ENCODE peak calls at places on chromosomes 6 and 20, in six cellular contexts. X is neural progenitor cell, I is adrenal gland, M is dorsolateral prefrontal cortex, B is ovary, N is fibroblast of pulmonary artery. O is an unnamed sample.

GRCh38 chr20:37007898-37008649 is 56.6 kb upstream of the SAMHD1 start:
- DNase-seq in X (no peak), I (no peak), M (no peak), B (no peak), N (peak; percentile 61), O (no peak)

GRCh38 chr20:61493798-61494305 is 241.8 kb downstream of the CDH4 start:
- DNase-seq in X (no peak), I (no peak), M (no peak), B (no peak), N (no peak), O (no peak)

GRCh38 chr6:79810153-79810806 is 137.1 kb downstream of the ELOVL4 start:
- DNase-seq in X (peak; percentile 92), I (no peak), M (peak; percentile 34), B (no peak), N (no peak), O (no peak)

GRCh38 chr6:148231572-148231971 is 111.1 kb upstream of the SASH1 start:
- DNase-seq in X (no peak), I (no peak), M (no peak), B (no peak), N (peak; percentile 40), O (no peak)

GRCh38 chr20:45014671-45015415 is 48.5 kb downstream of the STK4 start:
- DNase-seq in X (no peak), I (no peak), M (no peak), B (no peak), N (peak; percentile 58), O (no peak)

GRCh38 chr6:161204866-161205557 is 68.8 kb downstream of the AGPAT4 start:
- DNase-seq in X (no peak), I (no peak), M (no peak), B (no peak), N (no peak), O (no peak)

GRCh38 chr6:136657629-136658028 is 107.4 kb upstream of the MAP7 start:
- DNase-seq in X (no peak), I (peak; percentile 43), M (no peak), B (no peak), N (no peak), O (no peak)

GRCh38 chr20:20210327-20210726 is 157.6 kb upstream of the INSM1 start:
- DNase-seq in X (no peak), I (no peak), M (no peak), B (no peak), N (no peak), O (no peak)

GRCh38 chr6:44133003-44133931 is 5.9 kb downstream of the TMEM63B start:
- DNase-seq in X (peak; percentile 71), I (peak; percentile 45), M (peak; percentile 80), B (no peak), N (peak; percentile 52), O (no peak)

GRCh38 chr6:85163553-85163952 is 286.3 kb upstream of the NT5E start:
- DNase-seq in X (no peak), I (no peak), M (no peak), B (no peak), N (peak; percentile 3), O (no peak)

GRCh38 chr6:155085582-155086253 is 90.6 kb downstream of the TIAM2 start:
- DNase-seq in X (no peak), I (peak; percentile 78), M (no peak), B (no peak), N (peak; percentile 38), O (no peak)

GRCh38 chr6:90297124-90297865 is 652 bp upstream of the BACH2 start:
- DNase-seq in X (peak; percentile 51), I (no peak), M (no peak), B (no peak), N (no peak), O (no peak)

GRCh38 chr6:152721956-152722355 is 24.3 kb downstream of the MYCT1 start:
- DNase-seq in X (no peak), I (no peak), M (no peak), B (no peak), N (no peak), O (no peak)

GRCh38 chr6:151300267-151300930 is 60.6 kb downstream of the AKAP12 start:
- DNase-seq in X (no peak), I (no peak), M (no peak), B (no peak), N (no peak), O (no peak)

GRCh38 chr6:16518265-16518664 is 243.0 kb downstream of the ATXN1 start:
- DNase-seq in X (no peak), I (no peak), M (no peak), B (no peak), N (no peak), O (no peak)

GRCh38 chr6:121616411-121616810 is 181.0 kb downstream of the GJA1 start:
- DNase-seq in X (no peak), I (no peak), M (no peak), B (no peak), N (no peak), O (no peak)

GRCh38 chr6:3385660-3386151 is 71.1 kb downstream of the SLC22A23 start:
- DNase-seq in X (no peak), I (no peak), M (peak; percentile 86), B (no peak), N (peak; percentile 46), O (no peak)

GRCh38 chr20:23415958-23416583 is 5.2 kb downstream of the NAPB start:
- DNase-seq in X (no peak), I (no peak), M (no peak), B (no peak), N (no peak), O (no peak)

GRCh38 chr20:25408890-25409289 is 1.4 kb downstream of the GINS1 start:
- DNase-seq in X (no peak), I (no peak), M (no peak), B (no peak), N (no peak), O (no peak)

GRCh38 chr6:55443238-55444134 is 116.2 kb downstream of the GFRAL start:
- DNase-seq in X (no peak), I (no peak), M (no peak), B (no peak), N (no peak), O (no peak)

GRCh38 chr6:144362042-144363018 is 77.2 kb downstream of the UTRN start:
- DNase-seq in X (no peak), I (peak; percentile 79), M (no peak), B (no peak), N (peak; percentile 44), O (no peak)

GRCh38 chr6:167225903-167226508 is 65.1 kb upstream of the UNC93A start:
- DNase-seq in X (no peak), I (no peak), M (no peak), B (no peak), N (no peak), O (no peak)

GRCh38 chr6:160139420-160139851 is 17.8 kb downstream of the SLC22A1 start:
- DNase-seq in X (no peak), I (peak; percentile 44), M (no peak), B (peak; percentile 53), N (peak; percentile 90), O (no peak)

GRCh38 chr6:148138478-148138877 is 204.2 kb upstream of the SASH1 start:
- DNase-seq in X (no peak), I (no peak), M (no peak), B (no peak), N (no peak), O (no peak)

GRCh38 chr6:25930532-25931410 is at the start of gene SLC17A2:
- DNase-seq in X (no peak), I (no peak), M (no peak), B (no peak), N (no peak), O (no peak)

GRCh38 chr6:136067731-136068341 is 182.3 kb downstream of the MTFR2 start:
- DNase-seq in X (peak; percentile 41), I (no peak), M (no peak), B (no peak), N (peak; percentile 64), O (no peak)

GRCh38 chr20:19767070-19767469 is 9.0 kb downstream of the RIN2 start:
- DNase-seq in X (no peak), I (no peak), M (no peak), B (no peak), N (no peak), O (no peak)

GRCh38 chr20:47973519-47974233 is 188.4 kb upstream of the SULF2 start:
- DNase-seq in X (peak; percentile 81), I (peak; percentile 58), M (no peak), B (no peak), N (no peak), O (no peak)

GRCh38 chr6:118899948-118900347 is 6.0 kb downstream of the ASF1A start:
- DNase-seq in X (peak; percentile 37), I (no peak), M (no peak), B (no peak), N (no peak), O (no peak)

GRCh38 chr6:24951831-24952299 is 16.1 kb upstream of the RIPOR2 start:
- DNase-seq in X (no peak), I (no peak), M (no peak), B (no peak), N (no peak), O (no peak)

GRCh38 chr20:35560105-35560511 is 18.2 kb downstream of the ERGIC3 start:
- DNase-seq in X (no peak), I (no peak), M (no peak), B (no peak), N (no peak), O (no peak)

GRCh38 chr6:137283940-137284910 is 65.0 kb upstream of the IFNGR1 start:
- DNase-seq in X (no peak), I (no peak), M (no peak), B (no peak), N (no peak), O (no peak)

GRCh38 chr6:160967833-160968232 is 23.7 kb upstream of the MAP3K4 start:
- DNase-seq in X (no peak), I (no peak), M (no peak), B (no peak), N (no peak), O (no peak)

GRCh38 chr20:7159903-7160302 is 392.4 kb downstream of the BMP2 start:
- DNase-seq in X (no peak), I (no peak), M (no peak), B (no peak), N (peak; percentile 17), O (no peak)
- TF ChIP-seq CTCF in X (no peak), I (no peak), M (no peak), B (no peak), N (no peak), O (no peak)

DNA sequence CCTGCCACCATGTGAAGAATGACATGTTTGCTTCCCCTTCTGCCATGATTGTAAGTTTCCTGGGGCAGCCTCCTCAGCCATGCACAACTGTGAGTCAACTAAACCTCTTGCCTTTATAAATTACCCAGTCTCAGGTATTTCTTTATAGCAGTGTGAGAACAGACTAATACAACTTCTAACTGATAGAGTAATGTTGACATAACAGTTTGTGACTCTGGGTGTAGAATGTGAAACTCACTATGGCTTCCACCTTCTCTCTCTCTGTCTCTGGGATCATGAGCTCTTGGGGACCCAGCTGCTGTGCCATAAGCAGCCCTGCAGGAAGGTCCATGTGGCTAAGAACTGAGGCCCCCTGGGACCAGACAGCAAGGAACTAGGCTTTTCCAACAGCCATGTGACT is 3.5 kb upstream of the HLA-G start:
- DNase-seq in X (no peak), I (no peak), M (no peak), B (no peak), N (no peak), O (no peak)
- TF ChIP-seq CTCF in X (no peak), I (no peak), M (no peak), B (no peak), N (no peak), O (no peak)

GRCh38 chr6:53547815-53548496 is 3.1 kb upstream of the GCLC start:
- DNase-seq in X (peak; percentile 94), I (peak; percentile 99), M (peak; percentile 97), B (peak; percentile 97), N (peak; percentile 98), O (peak; percentile 99)
- TF ChIP-seq CTCF in X (no peak), I (peak; percentile 32), M (peak; percentile 60), B (no peak), N (no peak), O (peak; percentile 37)

GRCh38 chr6:6788394-6789020 is 200.0 kb downstream of the LY86 start:
- DNase-seq in X (peak; percentile 25), I (no peak), M (no peak), B (no peak), N (peak; percentile 24), O (no peak)
- TF ChIP-seq CTCF in X (peak; percentile 57), I (peak; percentile 58), M (no peak), B (no peak), N (peak; percentile 61), O (peak; percentile 42)